ENCODE peak calls at places on chromosomes 7 and 10, in six cellular contexts. T is A549, R is IMR-90, O is K562, K is HepG2, H is GM12878. F is an unnamed sample.

GRCh38 chr10:103618575-103619423 is 125.3 kb downstream of the NEURL1 start:
- DNase-seq in T (no peak), R (no peak), O (peak), K (no peak), H (no peak), F (peak)

GRCh38 chr7:50210706-50211115 is 93.8 kb upstream of the IKZF1 start:
- DNase-seq in T (no peak), R (no peak), O (no peak), K (no peak), H (no peak), F (no peak)

GRCh38 chr7:142797799-142798377 is 27.1 kb downstream of the PRSS2 start:
- DNase-seq in T (no peak), R (no peak), O (no peak), K (no peak), H (no peak), F (peak)

GRCh38 chr7:40986351-40986873 is 716.5 kb downstream of the INHBA start:
- DNase-seq in T (peak), R (peak), O (no peak), K (no peak), H (no peak), F (no peak)

GRCh38 chr10:48748573-48748972 is 63.9 kb downstream of the WDFY4 start:
- DNase-seq in T (no peak), R (no peak), O (no peak), K (no peak), H (no peak), F (no peak)

GRCh38 chr7:119929891-119930290 is 343.1 kb upstream of the KCND2 start:
- DNase-seq in T (no peak), R (no peak), O (no peak), K (no peak), H (no peak), F (no peak)

GRCh38 chr10:125343118-125343752 is 182.9 kb upstream of the CTBP2 start:
- DNase-seq in T (peak), R (peak), O (peak), K (peak), H (no peak), F (peak)

GRCh38 chr10:75894761-75895160 is 463.3 kb downstream of the LRMDA start:
- DNase-seq in T (no peak), R (no peak), O (no peak), K (no peak), H (no peak), F (no peak)

GRCh38 chr7:137395425-137395824 is 51.9 kb upstream of the PTN start:
- DNase-seq in T (no peak), R (no peak), O (no peak), K (no peak), H (no peak), F (no peak)

GRCh38 chr7:33278095-33278494 is 148.7 kb downstream of the BBS9 start:
- DNase-seq in T (peak), R (no peak), O (no peak), K (peak), H (no peak), F (no peak)

GRCh38 chr7:155506854-155507337 is 39.5 kb downstream of the CNPY1 start:
- DNase-seq in T (no peak), R (peak), O (no peak), K (no peak), H (no peak), F (no peak)

GRCh38 chr7:92827464-92827863 is 8.9 kb downstream of the CDK6 start:
- DNase-seq in T (peak), R (no peak), O (no peak), K (no peak), H (no peak), F (peak)

GRCh38 chr10:32298066-32298812 is 48.7 kb downstream of the EPC1 start:
- DNase-seq in T (peak), R (peak), O (no peak), K (peak), H (no peak), F (no peak)
- TF ChIP-seq SMC3 in T (no peak), R (no peak), O (no peak), K (no peak), H (no peak), F (no peak)

DNA sequence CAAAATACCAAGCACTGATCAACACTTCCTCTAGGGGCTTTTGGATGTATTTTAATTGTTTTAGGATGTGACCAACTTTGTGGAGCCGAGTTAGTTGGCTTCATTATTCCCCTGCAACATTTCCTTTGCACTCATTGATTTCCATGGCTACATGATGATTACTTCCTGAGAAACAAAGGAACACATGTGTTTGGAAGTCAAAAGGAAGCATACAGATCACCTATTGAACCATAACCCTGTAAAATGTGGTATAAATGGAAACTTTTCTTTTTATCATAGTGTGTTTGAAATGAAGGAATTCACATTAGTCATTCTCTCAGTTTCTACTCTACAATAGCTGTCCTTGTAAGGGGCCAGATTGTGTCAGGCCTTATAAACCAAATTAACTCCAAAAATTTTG is 32.2 kb upstream of the EXOC6 start:
- DNase-seq in T (no peak), R (peak), O (no peak), K (no peak), H (no peak), F (no peak)
- TF ChIP-seq SMC3 in T (no peak), R (no peak), O (no peak), K (no peak), H (no peak), F (no peak)

DNA sequence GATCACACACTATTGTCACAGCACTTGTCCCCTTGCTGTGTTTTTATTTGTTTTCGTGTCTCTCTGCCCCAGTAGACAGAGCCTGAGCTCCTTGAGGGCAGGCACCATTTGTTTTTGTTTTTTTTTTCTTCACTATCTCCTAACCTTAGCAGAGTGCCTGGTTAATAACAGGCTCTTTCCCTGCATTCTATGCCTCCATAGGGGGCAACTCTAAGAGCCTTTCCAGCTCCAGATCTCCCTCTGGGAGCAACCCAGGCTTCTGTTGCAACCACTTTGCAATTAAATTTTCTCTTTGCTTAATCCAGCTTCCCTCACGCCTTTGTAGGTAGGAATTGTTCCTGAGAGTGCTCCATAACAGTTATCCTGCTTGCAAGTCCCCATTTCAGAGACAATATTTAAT is 148.4 kb downstream of the PLXDC2 start:
- DNase-seq in T (no peak), R (no peak), O (no peak), K (no peak), H (no peak), F (no peak)
- TF ChIP-seq SMC3 in T (no peak), R (no peak), O (no peak), K (no peak), H (no peak), F (no peak)

DNA sequence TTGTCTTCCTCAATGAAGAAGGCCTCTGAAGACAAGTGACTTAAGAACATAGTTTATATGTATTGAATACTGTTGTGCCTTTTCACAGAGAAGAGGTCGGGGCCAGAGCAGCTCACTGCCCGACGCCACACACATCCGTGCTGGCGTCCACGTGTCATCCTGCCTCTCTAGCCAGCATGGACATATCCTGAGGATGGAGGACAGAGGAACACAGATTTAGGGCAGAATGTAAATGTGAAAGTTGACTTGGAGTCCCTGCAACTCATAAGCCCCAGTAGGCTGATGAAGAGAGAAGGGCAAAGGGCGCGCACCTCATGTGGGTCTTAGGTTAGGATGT is 1.3 kb downstream of the GPR146 start:
- DNase-seq in T (no peak), R (no peak), O (no peak), K (no peak), H (no peak), F (no peak)
- TF ChIP-seq SMC3 in T (no peak), R (no peak), O (no peak), K (no peak), H (no peak), F (no peak)

GRCh38 chr10:131949041-131949862 is 32.5 kb downstream of the BNIP3 start:
- DNase-seq in T (no peak), R (no peak), O (no peak), K (no peak), H (no peak), F (no peak)
- TF ChIP-seq SMC3 in T (no peak), R (no peak), O (no peak), K (no peak), H (no peak), F (no peak)

DNA sequence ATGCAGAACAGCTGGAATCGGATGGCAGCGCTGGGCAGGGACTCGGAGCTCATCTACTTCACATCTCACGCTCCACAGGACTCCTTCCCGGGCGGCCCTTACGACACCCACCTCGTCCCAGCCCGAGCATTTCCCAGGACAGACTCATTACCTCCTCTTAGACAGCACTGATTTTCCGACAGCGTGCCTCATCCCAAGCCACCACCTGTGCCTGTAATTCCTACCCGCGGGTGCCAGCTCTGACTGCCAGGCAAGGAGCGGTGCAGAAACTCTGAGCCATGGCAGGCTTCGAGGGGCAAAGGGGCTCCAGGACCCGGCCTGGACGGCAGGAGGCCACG is 25.6 kb downstream of the GPER1 start:
- DNase-seq in T (no peak), R (no peak), O (no peak), K (no peak), H (no peak), F (no peak)
- TF ChIP-seq SMC3 in T (no peak), R (no peak), O (no peak), K (no peak), H (no peak), F (no peak)

F was measured in SK-N-SH.